ENCODE peak calls at places on chromosome 10, in eight cellular contexts. G is DMS53, Z is Calu3, R is progenitor cell of endocrine pancreas, O is cardiac fibroblast, D is fibroblast of pulmonary artery, I is PC-9, C is thoracic aorta. X is an unnamed sample.

GRCh38 chr10:87038286-87038717 is 18.2 kb downstream of the FAM25A start:
- DNase-seq in D (no peak), I (no peak), C (no peak), O (peak), R (no peak), Z (no peak), G (no peak), X (no peak)

GRCh38 chr10:97016728-97017473 is 168.9 kb downstream of the SLIT1 start:
- DNase-seq in D (no peak), G (no peak), R (no peak), I (no peak), C (no peak), Z (no peak), O (no peak), X (no peak)

GRCh38 chr10:44498222-44498621 is 113.3 kb upstream of the CXCL12 start:
- DNase-seq in R (no peak), O (no peak), G (no peak), C (no peak), Z (no peak), D (no peak), I (no peak), X (no peak)

GRCh38 chr10:93816123-93816747 is 58.5 kb downstream of the LGI1 start:
- DNase-seq in Z (peak), I (peak), O (peak), D (peak), C (no peak), R (peak), G (peak), X (peak)

GRCh38 chr10:98270026-98270740 is 2.2 kb upstream of the LOXL4 start:
- DNase-seq in C (no peak), D (peak), Z (no peak), G (peak), R (no peak), O (no peak), I (no peak), X (no peak)

GRCh38 chr10:70337201-70337651 is 45.2 kb downstream of the LRRC20 start:
- DNase-seq in Z (no peak), I (no peak), D (peak), G (no peak), O (no peak), R (no peak), C (no peak), X (peak)

GRCh38 chr10:35040761-35041501 is 49.2 kb downstream of the CUL2 start:
- DNase-seq in G (no peak), C (no peak), D (peak), O (peak), R (no peak), Z (no peak), I (no peak), X (no peak)

GRCh38 chr10:73965890-73966768 is 31.8 kb upstream of the VCL start:
- DNase-seq in Z (peak), D (peak), G (no peak), I (peak), C (peak), O (peak), R (no peak), X (peak)

GRCh38 chr10:78331391-78331922 is 297.8 kb downstream of the RPS24 start:
- DNase-seq in O (peak), Z (no peak), G (no peak), D (peak), I (no peak), R (no peak), C (peak), X (no peak)

GRCh38 chr10:34811968-34812514 is 3.1 kb downstream of the PARD3 start:
- DNase-seq in G (no peak), C (no peak), R (no peak), O (peak), I (no peak), D (peak), Z (no peak), X (no peak)

GRCh38 chr10:37563715-37564108 is 293.7 kb downstream of the ZNF248 start:
- DNase-seq in I (no peak), D (no peak), O (no peak), Z (no peak), R (no peak), G (no peak), C (no peak), X (no peak)

GRCh38 chr10:62665771-62666170 is 138.7 kb upstream of the ADO start:
- DNase-seq in O (no peak), I (no peak), G (peak), D (no peak), C (no peak), R (no peak), Z (no peak), X (no peak)

GRCh38 chr10:129800796-129801340 is 163.2 kb downstream of the EBF3 start:
- DNase-seq in D (no peak), C (no peak), Z (no peak), G (no peak), O (no peak), I (no peak), R (no peak), X (no peak)

GRCh38 chr10:33155720-33156638 is 178.5 kb downstream of the NRP1 start:
- DNase-seq in C (no peak), I (peak), G (peak), O (peak), D (peak), Z (peak), R (no peak), X (peak)